ENCODE peak calls at places on chromosomes 16 and 17, in nine cellular contexts. H is pancreas; G is activated CD4-positive, alpha-beta T cell treated with anti-CD3 and anti-CD28 coated beads for 36 hours; Y is T-helper 1 cell; R is CD4-positive, alpha-beta memory T cell; F is choroid plexus epithelial cell; J is AML-193; M is AG08396; S is body of pancreas. P is an unnamed sample.

GRCh38 chr17:5282639-5283217 is 644 bp downstream of the RABEP1 start:
- DNase-seq in F (peak), Y (no peak), R (no peak), J (no peak), G (peak), H (no peak), M (peak), S (peak), P (peak)

GRCh38 chr17:12074346-12074745 is 53.7 kb downstream of the MAP2K4 start:
- DNase-seq in S (no peak), J (no peak), R (no peak), F (no peak), G (no peak), M (no peak), Y (no peak), H (no peak), P (no peak)

GRCh38 chr17:59332890-59333377 is 1.5 kb downstream of the YPEL2 start:
- DNase-seq in H (peak), R (no peak), J (peak), F (peak), S (peak), M (peak), Y (no peak), G (peak), P (no peak)

GRCh38 chr17:7216242-7217112 is 3.2 kb downstream of the DLG4 start:
- DNase-seq in S (no peak), Y (no peak), R (no peak), H (peak), G (no peak), F (no peak), J (no peak), M (no peak), P (no peak)

GRCh38 chr16:81531415-81531814 is 86.8 kb downstream of the CMIP start:
- DNase-seq in M (no peak), J (no peak), R (no peak), F (no peak), G (no peak), Y (no peak), S (no peak), H (no peak), P (no peak)

GRCh38 chr16:82081271-82081670 is 46.2 kb downstream of the HSD17B2 start:
- DNase-seq in H (no peak), F (no peak), G (no peak), R (no peak), Y (no peak), J (no peak), S (no peak), M (no peak), P (no peak)

GRCh38 chr17:30716461-30717289 is 107.8 kb downstream of the CRLF3 start:
- DNase-seq in H (no peak), S (no peak), R (no peak), G (no peak), F (peak), Y (no peak), J (no peak), M (no peak), P (no peak)

GRCh38 chr17:33972756-33973155 is 282.3 kb upstream of the CCL2 start:
- DNase-seq in Y (no peak), S (no peak), R (no peak), M (no peak), F (no peak), G (no peak), H (no peak), J (no peak), P (no peak)

GRCh38 chr16:64012166-64012565 is 1109.7 kb downstream of the CDH11 start:
- DNase-seq in G (no peak), J (no peak), Y (no peak), S (no peak), R (no peak), H (no peak), F (peak), M (no peak), P (no peak)

GRCh38 chr17:31674305-31674704 is 184.7 kb downstream of the COPRS start:
- DNase-seq in S (no peak), M (peak), R (no peak), G (no peak), J (no peak), F (peak), H (no peak), Y (no peak), P (no peak)

GRCh38 chr16:86575754-86576557 is 2.4 kb upstream of the FOXL1 start:
- DNase-seq in G (peak), F (peak), R (no peak), J (no peak), M (peak), Y (no peak), S (peak), H (peak), P (no peak)

GRCh38 chr16:68539704-68540370 is 746 bp downstream of the ZFP90 start:
- DNase-seq in R (peak), M (peak), H (peak), S (no peak), G (peak), Y (no peak), F (peak), J (peak), P (no peak)

GRCh38 chr16:79104567-79104966 is 496.0 kb downstream of the MAF start:
- DNase-seq in S (no peak), H (no peak), F (no peak), Y (no peak), G (no peak), M (no peak), J (no peak), R (no peak), P (no peak)

GRCh38 chr17:58308173-58308984 is 20.2 kb downstream of the TSPOAP1 start:
- DNase-seq in Y (no peak), S (no peak), R (no peak), M (no peak), G (no peak), F (no peak), H (no peak), J (no peak), P (no peak)

GRCh38 chr16:86984975-86985655 is 332.1 kb downstream of the C16orf95 start:
- DNase-seq in R (no peak), M (peak), J (no peak), H (no peak), Y (no peak), G (no peak), F (no peak), S (no peak), P (no peak)

GRCh38 chr16:8572919-8573724 is 17.2 kb downstream of the TMEM114 start:
- DNase-seq in J (peak), M (peak), G (peak), R (no peak), H (no peak), S (no peak), Y (no peak), F (peak), P (no peak)

GRCh38 chr17:1899403-1900000 is 69.7 kb downstream of the RPA1 start:
- DNase-seq in R (no peak), H (no peak), Y (no peak), F (no peak), J (no peak), M (no peak), G (no peak), S (no peak), P (no peak)

GRCh38 chr17:17757944-17758343 is 76.7 kb downstream of the RAI1 start:
- DNase-seq in S (no peak), G (no peak), J (no peak), Y (no peak), M (no peak), H (no peak), R (no peak), F (no peak), P (no peak)

GRCh38 chr16:66503030-66503429 is 46.9 kb downstream of the TK2 start:
- DNase-seq in J (no peak), R (no peak), S (no peak), H (no peak), G (no peak), M (no peak), Y (no peak), F (no peak), P (no peak)

P was measured in GM12892.